ENCODE peak calls at places on chromosome 4, in eight cellular contexts. S is astrocyte of the spinal cord; Y is spleen; I is fibroblast of the aortic adventitia; E is ovary; W is OCI-LY7; L is fibroblast of mammary gland; B is CD4-positive, alpha-beta T cell. O is an unnamed sample.

GRCh38 chr4:87375719-87376291 is 15.2 kb downstream of the HSD17B11 start:
- DNase-seq in B (no peak), W (peak; percentile 45), S (peak; percentile 77), Y (no peak), I (peak; percentile 94), L (peak; percentile 90), E (peak; percentile 21), O (peak; percentile 76)

GRCh38 chr4:162565730-162566129 is 401.9 kb upstream of the FSTL5 start:
- DNase-seq in B (no peak), E (no peak), L (no peak), I (no peak), W (no peak), S (no peak), Y (no peak), O (no peak)

GRCh38 chr4:74638689-74639088 is 155.6 kb downstream of the BTC start:
- DNase-seq in Y (no peak), B (no peak), W (no peak), E (no peak), L (peak; percentile 62), S (no peak), I (peak; percentile 37), O (no peak)

GRCh38 chr4:140222175-140222574 is 68.2 kb upstream of the MAML3 start:
- DNase-seq in W (no peak), B (no peak), E (no peak), Y (no peak), L (peak; percentile 59), S (peak; percentile 44), I (no peak), O (no peak)

GRCh38 chr4:47926667-47927258 is 12.4 kb upstream of the NFXL1 start:
- DNase-seq in S (peak; percentile 42), Y (peak; percentile 76), E (peak; percentile 19), W (peak; percentile 65), I (peak; percentile 69), L (peak; percentile 57), B (peak; percentile 46), O (no peak)

GRCh38 chr4:89172865-89173264 is 61.5 kb downstream of the TIGD2 start:
- DNase-seq in Y (no peak), S (no peak), E (no peak), W (no peak), B (no peak), L (no peak), I (no peak), O (no peak)

GRCh38 chr4:159107203-159107921 is 4.5 kb downstream of the RAPGEF2 start:
- DNase-seq in Y (no peak), W (no peak), S (peak; percentile 53), I (peak; percentile 25), L (peak; percentile 36), B (no peak), E (no peak), O (no peak)

GRCh38 chr4:177952723-177953122 is 510.5 kb upstream of the AGA start:
- DNase-seq in Y (no peak), B (no peak), L (no peak), W (no peak), S (no peak), I (no peak), E (no peak), O (no peak)

GRCh38 chr4:157221895-157222763 is 1.6 kb downstream of the GRIA2 start:
- DNase-seq in Y (peak; percentile 50), S (peak; percentile 16), L (no peak), W (no peak), E (no peak), B (no peak), I (peak; percentile 2), O (no peak)

GRCh38 chr4:7705062-7705461 is 234.6 kb downstream of the AFAP1 start:
- DNase-seq in I (peak; percentile 13), S (no peak), E (peak; percentile 42), L (peak; percentile 21), W (no peak), B (no peak), Y (no peak), O (no peak)

GRCh38 chr4:97953171-97953570 is 190.1 kb downstream of the STPG2 start:
- DNase-seq in L (no peak), I (no peak), E (no peak), W (no peak), S (no peak), B (no peak), Y (no peak), O (no peak)

GRCh38 chr4:41307633-41308032 is 50.9 kb downstream of the UCHL1 start:
- DNase-seq in I (no peak), S (no peak), E (no peak), W (no peak), L (no peak), Y (no peak), B (no peak), O (no peak)

GRCh38 chr4:69823481-69824186 is 36.3 kb downstream of the SULT1E1 start:
- DNase-seq in Y (peak; percentile 73), S (peak; percentile 42), E (no peak), W (peak; percentile 18), L (peak; percentile 64), B (peak; percentile 57), I (peak; percentile 60), O (no peak)

GRCh38 chr4:890036-890695 is 42.0 kb downstream of the GAK start:
- DNase-seq in B (no peak), I (no peak), E (no peak), L (no peak), S (no peak), Y (no peak), W (no peak), O (no peak)

GRCh38 chr4:893276-893994 is 38.7 kb downstream of the GAK start:
- DNase-seq in B (no peak), L (no peak), S (no peak), E (no peak), I (no peak), Y (no peak), W (no peak), O (no peak)

GRCh38 chr4:892780-893179 is 39.3 kb downstream of the GAK start:
- DNase-seq in Y (no peak), S (no peak), I (no peak), E (no peak), W (no peak), L (no peak), B (no peak), O (no peak)

GRCh38 chr4:889516-889915 is 42.6 kb downstream of the GAK start:
- DNase-seq in E (no peak), I (no peak), L (no peak), Y (no peak), B (no peak), S (no peak), W (no peak), O (no peak)

GRCh38 chr4:891747-892146 is 40.4 kb downstream of the GAK start:
- DNase-seq in W (peak; percentile 38), L (peak; percentile 12), I (no peak), S (no peak), E (no peak), B (no peak), Y (no peak), O (no peak)
- TF ChIP-seq CTCF in W (peak; percentile 65), L (no peak), I (no peak), S (peak; percentile 37), E (no peak), B (no peak), Y (no peak), O (no peak)

GRCh38 chr4:134465417-134465816 is 263.8 kb upstream of the PABPC4L start:
- DNase-seq in L (no peak), W (no peak), Y (no peak), S (no peak), B (no peak), I (no peak), E (no peak), O (no peak)
- TF ChIP-seq CTCF in L (no peak), W (no peak), Y (no peak), S (no peak), B (no peak), I (no peak), E (no peak), O (no peak)

GRCh38 chr4:122212880-122213279 is 60.7 kb downstream of the BLTP1 start:
- DNase-seq in W (no peak), Y (no peak), S (no peak), I (no peak), L (no peak), E (no peak), B (no peak), O (no peak)

GRCh38 chr4:122221322-122221721 is 69.2 kb downstream of the BLTP1 start:
- DNase-seq in Y (no peak), I (no peak), W (no peak), S (no peak), E (no peak), B (no peak), L (no peak), O (no peak)

GRCh38 chr4:122224348-122224747 is 72.2 kb downstream of the BLTP1 start:
- DNase-seq in W (peak; percentile 4), L (peak; percentile 13), E (no peak), Y (no peak), I (peak; percentile 12), B (no peak), S (peak; percentile 21), O (no peak)

GRCh38 chr4:122219356-122219755 is 67.2 kb downstream of the BLTP1 start:
- DNase-seq in Y (no peak), E (no peak), B (no peak), L (no peak), I (no peak), W (no peak), S (no peak), O (no peak)

DNA sequence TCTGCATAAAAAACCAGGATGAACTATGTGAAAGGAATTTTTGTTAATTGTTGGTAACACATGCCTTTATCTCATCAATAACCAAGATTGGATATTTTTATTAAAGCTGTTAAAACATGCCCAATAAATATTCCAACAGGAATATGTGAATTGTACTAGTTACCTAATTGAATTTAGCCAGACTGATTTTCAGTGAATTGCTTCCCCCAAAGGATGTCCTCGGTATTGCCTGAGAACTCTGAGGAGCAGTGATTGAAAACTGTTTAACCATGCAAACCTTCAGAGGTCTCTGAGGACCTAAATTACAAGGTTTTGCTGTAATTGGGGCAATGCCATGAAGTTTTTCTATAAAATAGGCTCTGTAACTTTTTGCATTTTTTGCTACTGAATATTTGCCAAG is 66.6 kb downstream of the BLTP1 start:
- DNase-seq in S (peak; percentile 9), E (no peak), I (peak; percentile 16), B (no peak), W (peak; percentile 2), L (peak; percentile 14), Y (no peak), O (no peak)
- TF ChIP-seq CTCF in S (peak; percentile 45), E (no peak), I (peak; percentile 51), B (peak; percentile 36), W (peak; percentile 51), L (peak; percentile 38), Y (no peak), O (no peak)

DNA sequence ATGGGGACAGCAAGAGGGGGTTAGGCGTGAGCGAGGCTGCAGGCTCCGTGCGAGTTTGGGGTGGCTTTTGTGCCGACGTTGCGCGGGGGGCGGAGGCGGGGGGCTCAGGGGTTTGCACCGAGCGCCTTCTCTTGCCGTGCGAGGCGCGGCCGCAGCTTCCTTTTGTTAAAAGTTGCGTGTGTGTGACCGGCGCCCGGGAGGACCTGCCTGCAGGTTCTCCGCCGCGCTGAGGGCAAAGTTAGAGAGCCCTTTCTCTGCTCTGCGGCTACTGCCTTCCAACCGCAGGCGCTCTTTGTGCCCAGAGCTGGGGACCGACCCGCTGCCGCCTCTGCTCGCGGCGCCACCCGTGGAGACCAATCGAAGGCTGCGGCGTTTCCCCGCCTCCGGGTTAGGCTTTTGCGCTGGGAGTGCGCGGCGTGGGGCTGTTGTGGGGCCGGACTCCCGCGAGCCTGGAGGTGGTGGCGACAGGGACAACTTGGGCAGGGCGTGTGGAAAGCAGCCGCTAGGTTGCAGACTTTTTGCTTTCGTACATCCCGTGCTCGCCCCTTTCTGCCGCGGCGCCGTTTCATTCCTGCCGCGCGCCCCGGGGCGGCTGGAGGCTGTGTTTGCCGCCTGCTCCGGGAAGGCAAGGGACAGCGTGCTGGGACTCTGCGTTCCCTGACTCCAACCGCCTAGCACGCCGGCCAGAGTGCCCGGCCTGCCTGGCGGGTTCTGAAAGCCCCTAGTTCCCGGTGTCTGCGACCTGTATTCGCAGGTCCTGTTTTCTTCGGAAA is 750 bp downstream of the KIT start:
- DNase-seq in I (peak; percentile 7), S (peak; percentile 38), B (peak; percentile 33), Y (peak; percentile 81), E (peak; percentile 55), L (peak; percentile 17), W (no peak), O (no peak)
- TF ChIP-seq CTCF in I (peak; percentile 32), S (peak; percentile 36), B (no peak), Y (no peak), E (no peak), L (no peak), W (no peak), O (no peak)